ENCODE peak calls at places on chromosomes 3 and 15, in six cellular contexts. W is AG04449, X is cardiac muscle cell, M is heart left ventricle, R is tibial nerve, I is NCI-H1694 treated with DMSO at 0.1 percent for 48 hours. G is an unnamed sample.

GRCh38 chr3:46423588-46423987 is 16.5 kb downstream of the CCRL2 start:
- DNase-seq in W (no peak), X (no peak), M (no peak), R (no peak), I (no peak), G (no peak)

GRCh38 chr3:97835761-97836160 is 13.9 kb downstream of the CRYBG3 start:
- DNase-seq in W (no peak), X (no peak), M (no peak), R (no peak), I (no peak), G (no peak)

GRCh38 chr15:80170596-80170995 is 17.8 kb downstream of the FAH start:
- DNase-seq in W (no peak), X (no peak), M (no peak), R (no peak), I (no peak), G (no peak)

GRCh38 chr15:80906159-80906775 is 83.4 kb downstream of the MESD start:
- DNase-seq in W (no peak), X (peak; percentile 43), M (no peak), R (no peak), I (peak; percentile 42), G (no peak)

GRCh38 chr15:59372352-59373211 is at the start of gene MYO1E:
- DNase-seq in W (peak; percentile 88), X (peak; percentile 97), M (peak; percentile 93), R (peak; percentile 75), I (peak; percentile 11), G (peak; percentile 91)

GRCh38 chr15:79166311-79166955 is 75.9 kb upstream of the RASGRF1 start:
- DNase-seq in W (no peak), X (no peak), M (no peak), R (no peak), I (no peak), G (no peak)

GRCh38 chr3:79670178-79670577 is 97.6 kb downstream of the ROBO1 start:
- DNase-seq in W (no peak), X (no peak), M (no peak), R (no peak), I (no peak), G (no peak)

GRCh38 chr3:196517919-196518318 is 2.8 kb upstream of the SMCO1 start:
- DNase-seq in W (no peak), X (no peak), M (no peak), R (no peak), I (peak; percentile 17), G (no peak)

GRCh38 chr3:52270252-52270754 is 8.1 kb downstream of the WDR82 start:
- DNase-seq in W (no peak), X (no peak), M (no peak), R (no peak), I (no peak), G (no peak)

GRCh38 chr3:127673191-127674098 is 693 bp downstream of the ABTB1 start:
- DNase-seq in W (no peak), X (no peak), M (peak; percentile 55), R (peak; percentile 19), I (no peak), G (no peak)

GRCh38 chr3:179603831-179604230 is 607 bp downstream of the MRPL47 start:
- DNase-seq in W (no peak), X (no peak), M (no peak), R (no peak), I (no peak), G (no peak)

GRCh38 chr15:42324308-42324707 is 35.0 kb upstream of the CAPN3 start:
- DNase-seq in W (no peak), X (no peak), M (no peak), R (no peak), I (no peak), G (no peak)

GRCh38 chr3:108486910-108487309 is 23.5 kb downstream of the MYH15 start:
- DNase-seq in W (no peak), X (peak; percentile 65), M (peak; percentile 26), R (no peak), I (peak; percentile 32), G (no peak)

GRCh38 chr3:183698318-183698731 is 728 bp downstream of the YEATS2 start:
- DNase-seq in W (no peak), X (peak; percentile 44), M (peak; percentile 19), R (no peak), I (no peak), G (no peak)

GRCh38 chr3:138389144-138389601 is 40.8 kb downstream of the MRAS start:
- DNase-seq in W (no peak), X (no peak), M (no peak), R (no peak), I (no peak), G (no peak)

GRCh38 chr15:58348095-58348812 is 83.5 kb upstream of the LIPC start:
- DNase-seq in W (no peak), X (no peak), M (no peak), R (no peak), I (no peak), G (no peak)

GRCh38 chr3:30236011-30236410 is 370.4 kb upstream of the TGFBR2 start:
- DNase-seq in W (no peak), X (no peak), M (no peak), R (no peak), I (no peak), G (no peak)